ENCODE peak calls at places on chromosomes 1 and 21, in four cellular contexts. I is IMR-90, N is H9, S is neuronal stem cell. Q is an unnamed sample.

GRCh38 chr1:231021540-231022031 is 18.5 kb downstream of the FAM89A start:
- DNase-seq in I (peak), N (no peak), S (no peak), Q (peak)

GRCh38 chr1:58664881-58665280 is 35.0 kb downstream of the MYSM1 start:
- DNase-seq in I (no peak), N (no peak), S (no peak), Q (no peak)

GRCh38 chr1:90781429-90782020 is 64.4 kb upstream of the BARHL2 start:
- DNase-seq in I (no peak), N (no peak), S (no peak), Q (no peak)

GRCh38 chr1:59383963-59384362 is 87.1 kb downstream of the FGGY start:
- DNase-seq in I (no peak), N (no peak), S (no peak), Q (no peak)

GRCh38 chr1:3775498-3776230 is 3.1 kb downstream of the SMIM1 start:
- DNase-seq in I (peak), N (peak), S (no peak), Q (no peak)

GRCh38 chr21:26798856-26799751 is 46.1 kb downstream of the ADAMTS1 start:
- DNase-seq in I (peak), N (no peak), S (no peak), Q (no peak)

GRCh38 chr1:13788795-13789194 is 88.8 kb downstream of the PRDM2 start:
- DNase-seq in I (no peak), N (no peak), S (no peak), Q (peak)

GRCh38 chr1:199403421-199404116 is 623.9 kb upstream of the NR5A2 start:
- DNase-seq in I (peak), N (no peak), S (no peak), Q (no peak)

GRCh38 chr1:212450331-212450881 is 17.7 kb downstream of the NENF start:
- DNase-seq in I (no peak), N (no peak), S (no peak), Q (no peak)

GRCh38 chr21:17436626-17437111 is 76.2 kb upstream of the CXADR start:
- DNase-seq in I (no peak), N (no peak), S (no peak), Q (no peak)

GRCh38 chr1:26820784-26821269 is 5.7 kb upstream of the ZDHHC18 start:
- DNase-seq in I (no peak), N (no peak), S (no peak), Q (no peak)

GRCh38 chr1:11772458-11772857 is 10.5 kb downstream of the C1orf167 start:
- DNase-seq in I (no peak), N (no peak), S (no peak), Q (no peak)

GRCh38 chr1:8089535-8090228 is 63.6 kb upstream of the ERRFI1 start:
- DNase-seq in I (peak), N (no peak), S (no peak), Q (no peak)

GRCh38 chr1:179753061-179753460 is 10.0 kb downstream of the FAM163A start:
- DNase-seq in I (peak), N (no peak), S (no peak), Q (no peak)

GRCh38 chr1:24416666-24417391 is 1.2 kb downstream of the NIPAL3 start:
- DNase-seq in I (peak), N (no peak), S (no peak), Q (peak)

GRCh38 chr1:36087233-36088123 is 1.2 kb upstream of the ADPRS start:
- DNase-seq in I (no peak), N (peak), S (no peak), Q (no peak)
- H3K18ac ChIP-seq in I (no peak), N (no peak), S (no peak), Q (no peak)

GRCh38 chr1:94926915-94927404 is at the start of gene CNN3:
- DNase-seq in I (peak), N (peak), S (peak), Q (peak)
- H3K14ac ChIP-seq in I (peak), N (peak), S (peak), Q (peak)

GRCh38 chr1:115647000-115647399 is 5.2 kb downstream of the VANGL1 start:
- DNase-seq in I (peak), N (no peak), S (no peak), Q (no peak)
- H3K18ac ChIP-seq in I (no peak), N (no peak), S (no peak), Q (no peak)

DNA sequence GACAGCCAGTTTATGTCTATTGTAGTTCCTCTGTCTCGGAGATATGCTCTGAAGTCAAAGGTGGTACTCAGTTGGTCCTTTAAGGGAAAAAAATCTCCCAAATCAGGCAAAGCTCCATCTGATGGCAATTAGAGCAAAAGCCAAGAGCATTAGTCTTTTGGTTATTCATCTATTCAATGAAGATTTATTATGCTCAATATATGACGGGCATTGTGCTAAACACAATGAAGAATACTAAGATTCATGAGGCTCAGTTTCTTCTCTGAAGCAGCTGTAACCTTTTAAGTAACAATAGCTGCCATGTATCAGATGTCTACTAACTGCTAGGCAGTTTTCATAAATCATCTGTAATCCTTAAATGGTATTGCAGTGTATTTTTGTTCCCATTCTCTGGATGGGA is 47.6 kb upstream of the MROH9 start:
- DNase-seq in I (no peak), N (no peak), S (no peak), Q (no peak)
- H3K14ac ChIP-seq in I (no peak), N (no peak), S (no peak), Q (no peak)

Q was measured in trophoblast cell.